ENCODE peak calls at places on chromosomes 16 and 17, in ten cellular contexts. K, B, Q, C, M, N, W, E, S and I are unnamed samples.

GRCh38 chr16:56409195-56409594 is 16.1 kb downstream of the AMFR start:
- DNase-seq in W (no peak), E (no peak), B (peak; percentile 47), M (no peak), N (no peak), Q (no peak), C (no peak), S (no peak), K (no peak), I (no peak)

GRCh38 chr16:15948532-15949209 is 745 bp upstream of the ABCC1 start:
- DNase-seq in Q (no peak), B (no peak), E (no peak), K (peak; percentile 55), C (no peak), M (no peak), S (no peak), N (no peak), W (no peak), I (no peak)

GRCh38 chr16:85842848-85843247 is 43.4 kb downstream of the COX4I1 start:
- DNase-seq in S (no peak), Q (no peak), C (no peak), E (no peak), N (no peak), K (no peak), B (no peak), W (no peak), M (no peak), I (no peak)

GRCh38 chr16:29925173-29925804 is 737 bp downstream of the KCTD13 start:
- DNase-seq in S (no peak), N (no peak), M (no peak), B (no peak), K (no peak), E (no peak), W (no peak), C (peak; percentile 52), Q (no peak), I (no peak)

GRCh38 chr16:11398136-11398535 is 52.9 kb downstream of the RMI2 start:
- DNase-seq in C (peak; percentile 40), Q (no peak), B (no peak), M (no peak), W (no peak), S (no peak), N (no peak), E (no peak), K (no peak), I (no peak)

GRCh38 chr16:81457326-81458133 is 12.9 kb downstream of the CMIP start:
- DNase-seq in W (no peak), N (no peak), B (peak; percentile 76), C (peak; percentile 69), M (no peak), E (peak; percentile 16), K (no peak), S (no peak), Q (no peak), I (no peak)

GRCh38 chr16:88637797-88638196 is 575 bp upstream of the IL17C start:
- DNase-seq in C (no peak), W (no peak), N (no peak), K (no peak), M (no peak), B (no peak), S (no peak), E (no peak), Q (no peak), I (no peak)

GRCh38 chr17:22503322-22503899 is 811.1 kb downstream of the KCNJ18 start:
- DNase-seq in C (no peak), E (no peak), Q (no peak), N (no peak), B (no peak), K (no peak), W (no peak), M (no peak), S (no peak), I (no peak)

GRCh38 chr17:74603032-74603635 is 11.1 kb upstream of the CD300LD start:
- DNase-seq in K (no peak), S (no peak), Q (no peak), B (no peak), M (no peak), N (no peak), E (no peak), C (no peak), W (no peak), I (no peak)

GRCh38 chr17:67276075-67276474 is 31.1 kb upstream of the HELZ start:
- DNase-seq in M (no peak), Q (no peak), W (no peak), N (no peak), B (no peak), S (no peak), C (peak; percentile 91), K (peak; percentile 16), E (peak; percentile 40), I (no peak)

GRCh38 chr16:57577691-57578224 is 35.3 kb downstream of the ADGRG5 start:
- DNase-seq in C (no peak), E (no peak), S (no peak), Q (no peak), M (no peak), N (no peak), W (no peak), B (no peak), K (no peak), I (no peak)

GRCh38 chr16:58654456-58655214 is 25.0 kb upstream of the CNOT1 start:
- DNase-seq in S (no peak), K (no peak), M (no peak), B (no peak), W (no peak), Q (no peak), C (no peak), E (no peak), N (no peak), I (no peak)

DNA sequence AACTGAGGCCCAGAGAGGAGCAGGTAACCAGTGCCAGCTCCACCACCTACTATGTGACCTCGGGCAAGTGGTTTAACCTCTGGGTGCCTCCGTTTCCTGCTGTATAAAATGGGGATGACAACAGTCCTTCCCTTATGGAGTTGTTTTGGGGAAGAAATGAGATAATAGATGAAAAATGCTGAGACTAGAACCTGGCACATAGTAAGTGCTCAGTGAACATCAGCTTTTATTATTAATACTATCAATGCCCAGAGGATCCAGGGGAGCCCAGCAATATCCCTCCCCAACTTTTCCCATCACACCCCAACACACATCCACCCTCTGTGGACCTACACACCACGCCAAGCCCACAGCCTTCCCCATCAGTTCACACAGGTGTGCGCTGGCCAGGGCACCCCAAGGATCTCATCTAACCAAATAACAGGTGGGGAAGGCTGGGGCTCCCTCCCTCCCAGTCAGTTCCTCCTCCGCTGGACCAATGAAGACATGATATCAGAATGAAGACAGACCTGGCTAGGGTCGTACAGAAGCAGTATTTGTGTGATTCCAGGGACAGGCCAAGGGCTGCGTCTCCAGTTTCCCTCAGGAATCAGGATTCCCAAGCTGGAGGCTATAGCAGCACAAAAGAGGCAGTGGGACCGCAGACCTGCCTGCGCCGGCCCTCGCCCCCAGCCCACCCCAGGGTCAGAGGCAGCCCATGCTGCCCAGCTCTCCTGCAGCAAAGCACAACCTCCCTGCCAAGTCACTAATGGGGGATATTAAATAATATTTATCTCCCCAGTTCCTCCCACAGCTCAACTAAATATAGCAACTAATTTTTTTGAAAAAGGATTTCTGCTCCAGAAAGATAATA is 1.8 kb downstream of the ATP2A3 start:
- DNase-seq in Q (no peak), M (no peak), N (no peak), E (no peak), K (peak; percentile 62), C (no peak), W (no peak), S (no peak), B (no peak), I (no peak)
- H3K4me1 ChIP-seq in Q (peaks cover 4% of the 10 kb centered on the region), M (peaks cover 52% of the 10 kb centered on the region), N (peaks cover 89% of the 10 kb centered on the region), E (peaks cover 40% of the 10 kb centered on the region), K (peaks cover 68% of the 10 kb centered on the region), C (no peaks in the 10 kb centered on the region), W (peaks cover 18% of the 10 kb centered on the region), S (peaks cover 29% of the 10 kb centered on the region), B (peaks cover 19% of the 10 kb centered on the region), I (peaks cover 38% of the 10 kb centered on the region)

GRCh38 chr16:48580925-48581500 is 29.0 kb downstream of the N4BP1 start:
- DNase-seq in W (no peak), Q (no peak), S (no peak), N (no peak), B (no peak), K (no peak), C (no peak), M (no peak), E (no peak), I (no peak)

GRCh38 chr16:48574766-48575165 is 35.2 kb downstream of the N4BP1 start:
- DNase-seq in E (no peak), M (no peak), K (no peak), B (no peak), C (no peak), N (no peak), S (no peak), Q (no peak), W (no peak), I (no peak)

GRCh38 chr16:48575471-48576050 is 34.4 kb downstream of the N4BP1 start:
- DNase-seq in B (no peak), C (no peak), Q (no peak), W (no peak), N (no peak), S (no peak), M (no peak), K (no peak), E (no peak), I (no peak)

GRCh38 chr16:48574148-48574547 is 35.8 kb downstream of the N4BP1 start:
- DNase-seq in W (no peak), K (no peak), N (no peak), Q (no peak), S (no peak), M (no peak), B (no peak), E (no peak), C (no peak), I (no peak)

GRCh38 chr16:48576927-48577326 is 33.1 kb downstream of the N4BP1 start:
- DNase-seq in C (no peak), W (no peak), M (no peak), S (no peak), B (peak; percentile 28), N (no peak), Q (no peak), E (no peak), K (no peak), I (no peak)
- H3K36me3 ChIP-seq in C (peaks cover 8% of the 10 kb centered on the region), W (no peaks in the 10 kb centered on the region), M (no peaks in the 10 kb centered on the region), S (no peaks in the 10 kb centered on the region), B (no peaks in the 10 kb centered on the region), N (peaks cover 5% of the 10 kb centered on the region), Q (no peaks in the 10 kb centered on the region), E (no peaks in the 10 kb centered on the region), K (peaks cover 3% of the 10 kb centered on the region), I (no peaks in the 10 kb centered on the region)

DNA sequence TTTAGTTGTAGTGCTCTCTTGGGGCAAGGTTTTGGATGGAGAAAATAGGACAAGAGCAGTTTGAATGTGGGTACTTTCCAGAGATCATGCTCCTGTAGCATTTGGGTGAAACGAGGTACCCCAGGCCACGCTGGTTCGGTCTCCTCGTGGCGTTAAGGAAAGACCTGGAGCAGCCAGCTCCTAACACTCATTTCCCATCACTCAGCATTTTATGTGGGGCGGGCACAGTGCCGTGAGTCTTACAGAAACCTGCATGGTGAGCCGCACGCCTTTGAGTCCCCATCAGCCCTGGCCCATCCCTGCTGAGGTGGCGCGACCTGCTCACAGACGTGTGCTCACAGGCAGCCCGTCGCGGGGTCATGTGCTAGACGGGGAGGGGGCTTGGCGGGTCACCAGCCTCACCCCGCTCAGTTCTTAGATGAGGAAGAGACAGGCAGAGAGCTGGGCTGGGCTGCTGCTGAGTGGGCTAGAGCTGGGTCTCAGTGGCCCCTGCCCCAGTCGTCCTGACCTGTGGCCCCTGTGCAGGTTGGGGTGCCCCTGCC is 37.3 kb downstream of the TBCD start:
- DNase-seq in M (no peak), K (no peak), C (no peak), S (no peak), E (no peak), N (no peak), W (no peak), Q (no peak), B (no peak), I (no peak)
- H3K4me1 ChIP-seq in M (no peaks in the 10 kb centered on the region), K (peaks cover 37% of the 10 kb centered on the region), C (no peaks in the 10 kb centered on the region), S (no peaks in the 10 kb centered on the region), E (peaks cover 5% of the 10 kb centered on the region), N (peaks cover 7% of the 10 kb centered on the region), W (peaks cover 7% of the 10 kb centered on the region), Q (no peaks in the 10 kb centered on the region), B (peaks cover 7% of the 10 kb centered on the region), I (no peaks in the 10 kb centered on the region)

GRCh38 chr17:31880311-31880710 is 21.2 kb downstream of the UTP6 start:
- DNase-seq in E (no peak), K (no peak), Q (no peak), C (no peak), N (no peak), B (no peak), M (no peak), W (no peak), S (no peak), I (no peak)
- H3K36me3 ChIP-seq in E (peaks cover 41% of the 10 kb centered on the region), K (peaks cover 96% of the 10 kb centered on the region), Q (peaks cover 53% of the 10 kb centered on the region), C (peaks cover 86% of the 10 kb centered on the region), N (peaks cover 100% of the 10 kb centered on the region), B (peaks cover 51% of the 10 kb centered on the region), M (peaks cover 19% of the 10 kb centered on the region), W (peaks cover 36% of the 10 kb centered on the region), S (peaks cover 100% of the 10 kb centered on the region), I (no peaks in the 10 kb centered on the region)